ENCODE peak calls at places on chromosomes 2 and 18, in five cellular contexts. O is fibroblast of gingiva, A is heart right ventricle, B is hypothalamus, T is NCI-H2029 treated with DMSO at 0.1 percent for 48 hours. Z is an unnamed sample.

GRCh38 chr18:36191711-36192110 is 4.4 kb downstream of the MOCOS start:
- DNase-seq in O (no peak), A (no peak), B (no peak), T (no peak), Z (no peak)

GRCh38 chr2:152826880-152827279 is 108.5 kb downstream of the ARL6IP6 start:
- DNase-seq in O (no peak), A (no peak), B (no peak), T (no peak), Z (no peak)

GRCh38 chr18:75106746-75107145 is 102.2 kb downstream of the PTGR3 start:
- DNase-seq in O (no peak), A (no peak), B (no peak), T (no peak), Z (no peak)

GRCh38 chr18:50977037-50977760 is 9.4 kb downstream of the ELAC1 start:
- DNase-seq in O (no peak), A (no peak), B (no peak), T (no peak), Z (no peak)

GRCh38 chr18:34048423-34048822 is 176.3 kb downstream of the NOL4 start:
- DNase-seq in O (no peak), A (no peak), B (no peak), T (no peak), Z (peak)

GRCh38 chr2:230643576-230644291 is 68.9 kb upstream of the CAB39 start:
- DNase-seq in O (no peak), A (peak), B (no peak), T (peak), Z (no peak)

GRCh38 chr2:183037281-183037659 is 987 bp downstream of the NCKAP1 start:
- DNase-seq in O (peak), A (no peak), B (no peak), T (no peak), Z (no peak)

GRCh38 chr2:137847443-137847842 is 116.8 kb upstream of the HNMT start:
- DNase-seq in O (no peak), A (no peak), B (no peak), T (no peak), Z (no peak)

GRCh38 chr2:128413718-128414341 is 95.2 kb upstream of the HS6ST1 start:
- DNase-seq in O (no peak), A (no peak), B (no peak), T (no peak), Z (no peak)

GRCh38 chr2:74572178-74572925 is 17.8 kb downstream of the DOK1 start:
- DNase-seq in O (no peak), A (no peak), B (no peak), T (no peak), Z (no peak)

GRCh38 chr18:62584241-62585120 is 61.7 kb downstream of the ZCCHC2 start:
- DNase-seq in O (peak), A (peak), B (peak), T (peak), Z (peak)

GRCh38 chr18:7728297-7728696 is 161.2 kb downstream of the PTPRM start:
- DNase-seq in O (no peak), A (no peak), B (no peak), T (no peak), Z (no peak)

GRCh38 chr2:41910126-41910525 is 137.7 kb upstream of the PKDCC start:
- DNase-seq in O (no peak), A (no peak), B (no peak), T (no peak), Z (no peak)